ENCODE peak calls at places on chromosomes 6 and 20, in seven cellular contexts. L, R, P, F, H, G and O are unnamed samples. For H3K4me1, the result is how much of the 10 kb centered on the place peaks cover.

GRCh38 chr6:132214716-132215115 is 186.6 kb downstream of the MOXD1 start:
- DNase-seq in P (no peak), G (no peak), F (no peak), H (no peak), R (no peak), L (no peak), O (no peak)

GRCh38 chr6:64010646-64011045 is 375.0 kb downstream of the PHF3 start:
- DNase-seq in P (no peak), L (no peak), R (no peak), F (no peak), G (no peak), H (no peak), O (no peak)

GRCh38 chr6:43489277-43490072 is 12.1 kb downstream of the TJAP1 start:
- DNase-seq in R (no peak), P (no peak), L (no peak), G (no peak), F (peak), H (no peak), O (no peak)

GRCh38 chr6:52574709-52575489 is 2.0 kb downstream of the TRAM2 start:
- DNase-seq in G (no peak), P (no peak), F (peak), H (no peak), L (no peak), R (peak), O (no peak)

GRCh38 chr20:50790651-50791277 is 4.1 kb upstream of the BCAS4 start:
- DNase-seq in G (peak), F (peak), R (peak), L (peak), H (peak), P (peak), O (peak)

GRCh38 chr6:53436904-53437303 is 88.2 kb upstream of the ELOVL5 start:
- DNase-seq in P (peak), F (no peak), L (no peak), G (no peak), H (no peak), R (peak), O (no peak)

GRCh38 chr6:98944598-98945011 is 3.1 kb downstream of the FBXL4 start:
- DNase-seq in H (no peak), F (no peak), G (no peak), R (peak), P (peak), L (no peak), O (peak)

GRCh38 chr20:64090165-64090564 is 6.0 kb upstream of the LKAAEAR1 start:
- DNase-seq in P (no peak), L (no peak), H (no peak), G (no peak), R (no peak), F (no peak), O (peak)

GRCh38 chr6:108383967-108384366 is 89.1 kb downstream of the AFG1L start:
- DNase-seq in F (peak), G (no peak), L (no peak), R (no peak), H (no peak), P (no peak), O (no peak)

GRCh38 chr6:144289006-144289405 is 3.9 kb downstream of the UTRN start:
- DNase-seq in F (no peak), L (no peak), G (no peak), H (no peak), R (no peak), P (no peak), O (no peak)

GRCh38 chr20:41889871-41890224 is 271.7 kb upstream of the CHD6 start:
- DNase-seq in P (no peak), G (no peak), R (no peak), L (no peak), H (no peak), F (no peak), O (peak)

GRCh38 chr6:35392111-35392702 is 49.8 kb downstream of the PPARD start:
- DNase-seq in R (no peak), G (no peak), H (no peak), F (peak), P (no peak), L (no peak), O (no peak)

GRCh38 chr6:130935978-130936377 is 108.8 kb downstream of the SMLR1 start:
- DNase-seq in F (no peak), P (no peak), H (no peak), L (no peak), R (peak), G (no peak), O (no peak)

GRCh38 chr20:23637282-23638221 is at the start of gene CST3:
- DNase-seq in P (peak), G (peak), F (peak), H (peak), L (peak), R (peak), O (peak)

DNA sequence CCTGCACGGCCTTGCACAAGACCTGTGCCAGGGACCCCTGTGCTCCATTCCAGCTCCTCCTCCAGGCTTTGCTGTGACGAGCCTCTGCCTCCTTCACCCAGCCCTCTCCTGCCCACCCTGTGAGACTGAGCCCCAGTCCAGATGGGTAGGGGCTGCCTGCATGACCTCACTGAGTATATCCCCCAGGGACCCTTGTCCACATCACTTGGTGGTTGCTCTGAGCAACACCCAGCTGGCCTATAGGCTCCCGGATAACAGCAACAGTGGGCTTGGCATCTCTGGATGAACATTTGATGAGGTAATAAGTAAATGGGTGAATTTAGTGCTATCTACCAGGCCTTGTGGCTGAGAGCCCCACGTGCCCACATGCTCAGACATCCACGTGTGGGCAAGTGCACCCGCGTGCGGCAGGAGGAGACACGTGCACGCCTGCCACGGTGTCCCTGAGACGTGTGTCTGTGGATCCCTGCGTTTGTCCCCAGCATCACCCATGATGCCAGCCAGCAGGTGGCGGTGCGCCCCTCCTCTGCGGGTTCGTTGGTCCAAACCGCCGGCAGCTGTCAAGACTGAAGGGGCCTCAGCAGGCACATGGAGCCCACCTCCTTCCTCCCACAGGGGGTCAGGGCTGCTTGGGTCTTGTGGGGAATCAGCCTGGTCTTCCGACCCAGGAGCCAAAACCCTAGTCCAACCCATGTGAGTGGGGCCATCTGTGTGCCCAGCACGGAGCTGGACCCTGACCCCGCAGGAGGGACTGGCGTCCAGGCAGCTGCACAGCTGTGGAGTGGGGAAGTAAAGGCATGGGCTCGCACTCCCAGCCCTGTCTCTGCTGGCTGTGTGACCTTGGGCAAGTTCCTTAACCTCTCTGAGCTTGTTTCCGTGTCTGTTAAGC is 45.9 kb downstream of the FGD2 start:
- DNase-seq in H (peak), F (peak), G (peak), R (peak), L (peak), P (peak), O (peak)
- H3K4me1 ChIP-seq in H (under half), F (under half), G (under half), R (under half), L (under half), P (under half), O (under half)

DNA sequence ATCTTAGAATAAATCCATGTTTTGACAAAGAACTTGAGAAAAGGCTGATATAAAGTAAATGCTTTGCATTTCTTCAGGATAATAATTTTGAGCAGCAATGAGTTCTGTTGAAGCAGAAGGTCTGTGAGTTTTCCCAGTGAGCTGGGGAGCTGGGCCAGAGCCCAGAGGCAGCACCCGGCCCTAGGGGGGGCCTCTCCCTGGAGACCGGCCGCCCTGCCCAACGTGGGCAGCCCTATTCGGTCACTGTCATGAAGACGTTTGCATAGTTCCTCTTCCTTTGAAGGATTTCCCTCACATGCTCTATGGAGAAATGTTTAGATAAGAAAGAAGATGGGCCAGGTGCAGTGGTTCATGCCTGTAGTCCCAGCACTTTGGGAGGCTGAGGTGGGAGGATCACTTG is 404.8 kb downstream of the THBS2 start:
- DNase-seq in P (no peak), R (no peak), F (no peak), G (no peak), L (no peak), H (no peak), O (no peak)
- H3K18ac ChIP-seq in P (no peak), R (no peak), F (no peak), G (no peak), L (no peak), H (no peak), O (no peak)

GRCh38 chr6:13725570-13725969 is 13.9 kb upstream of the RANBP9 start:
- DNase-seq in G (no peak), F (peak), H (no peak), L (no peak), P (peak), R (no peak), O (no peak)
- H3K4me1 ChIP-seq in G (under half), F (under half), H (under half), L (under half), P (under half), R (under half), O (under half)

DNA sequence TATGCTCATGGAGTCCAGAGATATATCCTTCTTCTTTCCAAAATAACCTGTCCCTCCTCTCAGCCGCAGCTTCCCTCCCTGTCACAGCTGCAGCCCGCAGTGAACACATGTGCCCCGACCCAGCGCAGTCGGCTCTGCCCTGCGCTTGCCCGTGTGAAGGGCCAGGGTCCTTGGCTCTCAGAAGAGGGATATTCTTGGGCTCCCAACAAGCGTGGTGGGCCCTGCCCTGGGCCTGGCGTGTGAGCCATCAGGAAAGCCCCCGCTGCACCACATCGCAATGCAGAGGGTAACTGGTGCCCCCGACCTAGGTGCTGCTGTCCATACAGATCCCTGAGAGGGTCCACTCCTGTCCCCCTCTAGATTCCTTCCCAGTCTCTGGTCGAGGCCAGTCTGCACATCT is 65.2 kb downstream of the SSR1 start:
- DNase-seq in L (no peak), R (no peak), P (no peak), F (no peak), H (no peak), G (no peak), O (no peak)
- H3K18ac ChIP-seq in L (no peak), R (no peak), P (no peak), F (no peak), H (no peak), G (no peak), O (no peak)

DNA sequence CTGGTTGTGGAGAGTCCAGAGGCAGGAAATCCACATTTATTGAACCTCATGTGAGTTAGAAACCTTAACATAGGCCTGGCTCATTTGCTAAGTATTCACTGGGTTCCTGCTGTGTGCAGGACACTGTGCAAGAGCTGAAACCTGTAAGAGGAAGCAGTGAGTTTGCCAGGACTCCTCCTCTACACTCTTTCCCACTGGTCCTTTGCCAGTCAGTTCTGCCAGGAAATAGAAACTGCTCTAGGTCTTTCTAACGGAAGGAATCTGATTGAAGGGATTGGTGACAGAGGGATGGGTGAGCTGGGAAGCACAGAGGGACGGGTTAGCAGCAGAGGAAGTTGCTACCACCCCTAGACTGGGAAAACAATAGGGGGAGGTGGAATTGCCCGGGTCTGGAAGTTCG is 234.2 kb upstream of the ECI2 start:
- DNase-seq in P (peak), F (no peak), L (no peak), G (no peak), R (peak), H (no peak), O (no peak)
- H3K4me1 ChIP-seq in P (under half), F (under half), L (under half), G (under half), R (under half), H (under half), O (under half)